ENCODE peak calls at places on chromosomes 13 and 19, in six cellular contexts. F is adipocyte, Z is T-cell, K is AG08396, L is kidney glomerular epithelial cell, G is mucosa of descending colon. U is an unnamed sample.

GRCh38 chr19:38024991-38025716 is 118.1 kb downstream of the SIPA1L3 start:
- DNase-seq in F (no peak), Z (no peak), K (no peak), L (no peak), G (no peak), U (no peak)

GRCh38 chr19:47179643-47180310 is 49.1 kb downstream of the SAE1 start:
- DNase-seq in F (no peak), Z (no peak), K (no peak), L (no peak), G (no peak), U (no peak)

GRCh38 chr13:94382960-94383359 is 96.5 kb downstream of the DCT start:
- DNase-seq in F (no peak), Z (no peak), K (no peak), L (no peak), G (no peak), U (no peak)

GRCh38 chr19:3710265-3710812 is 2.2 kb downstream of the TJP3 start:
- DNase-seq in F (peak; percentile 19), Z (no peak), K (no peak), L (no peak), G (peak; percentile 96), U (peak; percentile 95)

GRCh38 chr19:1211494-1212234 is 6.1 kb downstream of the STK11 start:
- DNase-seq in F (no peak), Z (no peak), K (no peak), L (no peak), G (no peak), U (peak; percentile 78)

GRCh38 chr19:35643255-35644205 is 2.0 kb downstream of the ETV2 start:
- DNase-seq in F (peak; percentile 82), Z (peak; percentile 75), K (peak; percentile 90), L (peak; percentile 38), G (peak; percentile 92), U (peak; percentile 93)

GRCh38 chr13:83716121-83716520 is 166.2 kb downstream of the SLITRK1 start:
- DNase-seq in F (no peak), Z (no peak), K (no peak), L (no peak), G (no peak), U (no peak)

GRCh38 chr13:113976711-113977684 is 3.1 kb upstream of the C13orf46 start:
- DNase-seq in F (peak; percentile 73), Z (no peak), K (peak; percentile 92), L (peak; percentile 46), G (peak; percentile 17), U (peak; percentile 65)

GRCh38 chr13:94198666-94199065 is 280.8 kb downstream of the DCT start:
- DNase-seq in F (no peak), Z (no peak), K (no peak), L (no peak), G (no peak), U (no peak)

GRCh38 chr13:85528578-85529215 is 270.5 kb downstream of the SLITRK6 start:
- DNase-seq in F (peak; percentile 86), Z (no peak), K (peak; percentile 33), L (no peak), G (no peak), U (no peak)

GRCh38 chr19:11481777-11482383 is 1.0 kb upstream of the ELAVL3 start:
- DNase-seq in F (peak; percentile 74), Z (peak; percentile 57), K (peak; percentile 94), L (peak; percentile 60), G (peak; percentile 59), U (peak; percentile 80)

GRCh38 chr13:91302070-91302469 is 45.4 kb upstream of the MIR17HG start:
- DNase-seq in F (no peak), Z (no peak), K (no peak), L (no peak), G (no peak), U (no peak)

GRCh38 chr19:4507804-4508203 is 10.5 kb downstream of the PLIN4 start:
- DNase-seq in F (no peak), Z (no peak), K (no peak), L (no peak), G (no peak), U (no peak)

GRCh38 chr13:90933097-90933826 is 414.2 kb upstream of the MIR17HG start:
- DNase-seq in F (no peak), Z (no peak), K (no peak), L (no peak), G (no peak), U (no peak)

GRCh38 chr13:101565327-101565726 is 112.9 kb downstream of the ITGBL1 start:
- DNase-seq in F (no peak), Z (no peak), K (no peak), L (no peak), G (no peak), U (no peak)

GRCh38 chr13:46134961-46135522 is 30.2 kb upstream of the CPB2 start:
- DNase-seq in F (no peak), Z (no peak), K (no peak), L (no peak), G (no peak), U (no peak)

GRCh38 chr19:6459356-6460098 is at the start of gene SLC25A23:
- DNase-seq in F (peak; percentile 79), Z (peak; percentile 40), K (peak; percentile 91), L (peak; percentile 15), G (peak; percentile 88), U (peak; percentile 89)